ENCODE peak calls at places on chromosomes 2 and 18, in four cellular contexts. Q is activated CD8-positive, alpha-beta memory T cell treated with anti-CD3 and anti-CD28 coated beads for 24 hours; S is fibroblast of mammary gland; W is NCI-H1436. V is an unnamed sample.

GRCh38 chr2:8609357-8609804 is 72.5 kb upstream of the ID2 start:
- DNase-seq in Q (no peak), S (no peak), W (no peak), V (no peak)

GRCh38 chr18:40159141-40160017 is 1795.7 kb upstream of the PIK3C3 start:
- DNase-seq in Q (no peak), S (peak; percentile 63), W (peak; percentile 74), V (no peak)

GRCh38 chr2:207875473-207876212 is 105.9 kb upstream of the FZD5 start:
- DNase-seq in Q (no peak), S (no peak), W (no peak), V (no peak)

GRCh38 chr18:12943200-12943599 is 4.6 kb upstream of the SEH1L start:
- DNase-seq in Q (no peak), S (peak; percentile 54), W (no peak), V (no peak)

GRCh38 chr2:111912547-111912946 is 14.1 kb downstream of the MERTK start:
- DNase-seq in Q (no peak), S (no peak), W (no peak), V (no peak)

GRCh38 chr2:241314181-241314932 is 1.1 kb downstream of the HDLBP start:
- DNase-seq in Q (no peak), S (peak; percentile 62), W (no peak), V (no peak)

GRCh38 chr2:11949732-11950503 is 203.5 kb downstream of the LPIN1 start:
- DNase-seq in Q (no peak), S (no peak), W (no peak), V (no peak)

GRCh38 chr2:46937457-46937856 is 21.9 kb upstream of the MCFD2 start:
- DNase-seq in Q (no peak), S (no peak), W (no peak), V (no peak)

GRCh38 chr18:26322892-26323653 is 96.8 kb downstream of the TAF4B start:
- DNase-seq in Q (no peak), S (peak; percentile 67), W (no peak), V (no peak)

GRCh38 chr2:172743898-172744297 is 8.3 kb downstream of the RAPGEF4 start:
- DNase-seq in Q (no peak), S (no peak), W (no peak), V (no peak)

GRCh38 chr2:216404010-216404618 is 8.2 kb upstream of the SMARCAL1 start:
- DNase-seq in Q (peak; percentile 75), S (peak; percentile 52), W (no peak), V (no peak)

GRCh38 chr2:7289697-7290096 is 372.5 kb downstream of the RNF144A start:
- DNase-seq in Q (no peak), S (no peak), W (no peak), V (no peak)

GRCh38 chr18:68918216-68918615 is 120.3 kb downstream of the CCDC102B start:
- DNase-seq in Q (no peak), S (no peak), W (no peak), V (no peak)

GRCh38 chr2:75065402-75066008 is 107.1 kb downstream of the POLE4 start:
- DNase-seq in Q (no peak), S (peak; percentile 43), W (no peak), V (no peak)

GRCh38 chr2:182372661-182373060 is 54.2 kb downstream of the PDE1A start:
- DNase-seq in Q (no peak), S (peak; percentile 91), W (no peak), V (no peak)

GRCh38 chr2:46887028-46887885 is 28.3 kb downstream of the MCFD2 start:
- DNase-seq in Q (no peak), S (peak; percentile 51), W (no peak), V (no peak)

GRCh38 chr2:11850082-11850481 is 103.7 kb downstream of the LPIN1 start:
- DNase-seq in Q (peak; percentile 17), S (no peak), W (no peak), V (no peak)

GRCh38 chr18:79463424-79463960 is 67.8 kb downstream of the NFATC1 start:
- DNase-seq in Q (no peak), S (no peak), W (no peak), V (no peak)

GRCh38 chr2:69993048-69993565 is 31.7 kb upstream of the ASPRV1 start:
- DNase-seq in Q (no peak), S (no peak), W (no peak), V (no peak)

GRCh38 chr2:18831916-18832510 is 242.6 kb upstream of the NT5C1B start:
- DNase-seq in Q (no peak), S (no peak), W (no peak), V (no peak)

GRCh38 chr2:191832668-191833067 is 14.2 kb downstream of the CAVIN2 start:
- DNase-seq in Q (no peak), S (no peak), W (no peak), V (no peak)

GRCh38 chr2:239929504-239929903 is 95.6 kb downstream of the NDUFA10 start:
- DNase-seq in Q (peak; percentile 46), S (no peak), W (no peak), V (no peak)

GRCh38 chr18:76369791-76370555 is 125.1 kb downstream of the ZNF516 start:
- DNase-seq in Q (no peak), S (no peak), W (no peak), V (no peak)

GRCh38 chr18:76943542-76944339 is 121.4 kb downstream of the ZNF236 start:
- DNase-seq in Q (no peak), S (peak; percentile 83), W (no peak), V (no peak)

GRCh38 chr2:189411860-189412259 is 29.4 kb upstream of the WDR75 start:
- DNase-seq in Q (no peak), S (peak; percentile 98), W (no peak), V (no peak)

GRCh38 chr2:73972846-73973245 is 11.9 kb upstream of the TET3 start:
- DNase-seq in Q (no peak), S (no peak), W (no peak), V (no peak)

GRCh38 chr2:54561795-54562592 is 105.9 kb downstream of the SPTBN1 start:
- DNase-seq in Q (no peak), S (no peak), W (no peak), V (no peak)

GRCh38 chr18:62183578-62184195 is 3.2 kb downstream of the PIGN start:
- DNase-seq in Q (no peak), S (peak; percentile 76), W (peak; percentile 58), V (no peak)

GRCh38 chr2:183292028-183292427 is 167.8 kb downstream of the NUP35 start:
- DNase-seq in Q (no peak), S (no peak), W (no peak), V (no peak)

V was measured in Right ventricle myocardium inferior.